ENCODE peak calls at places on chromosomes 6 and 20, in six cellular contexts. B, M, I, Z, A and N are unnamed samples.

GRCh38 chr6:73515204-73516101 is 5.4 kb downstream of the EEF1A1 start:
- DNase-seq in I (no peak), M (no peak), Z (peak; percentile 57), B (peak; percentile 40), A (peak; percentile 80), N (no peak)

GRCh38 chr6:144898741-144899140 is 613.6 kb downstream of the UTRN start:
- DNase-seq in I (no peak), A (no peak), Z (no peak), B (no peak), M (no peak), N (no peak)

GRCh38 chr20:5080384-5080877 is 39.3 kb downstream of the PCNA start:
- DNase-seq in M (no peak), B (no peak), A (peak; percentile 70), I (peak; percentile 50), Z (no peak), N (no peak)

GRCh38 chr6:17928514-17929430 is 58.7 kb downstream of the KIF13A start:
- DNase-seq in M (no peak), Z (no peak), A (no peak), B (no peak), I (no peak), N (no peak)

GRCh38 chr6:134882426-134883038 is 67.4 kb downstream of the ALDH8A1 start:
- DNase-seq in I (peak; percentile 56), Z (peak; percentile 61), A (peak; percentile 67), M (peak; percentile 53), B (peak; percentile 24), N (peak; percentile 41)

GRCh38 chr6:167501831-167502385 is 177.0 kb downstream of the TTLL2 start:
- DNase-seq in Z (no peak), B (no peak), I (no peak), M (no peak), A (peak; percentile 55), N (peak; percentile 22)

GRCh38 chr6:110509617-110510231 is 33.3 kb upstream of the SLC22A16 start:
- DNase-seq in I (no peak), Z (no peak), M (peak; percentile 59), A (peak; percentile 66), B (peak; percentile 86), N (no peak)

GRCh38 chr20:17749979-17750721 is 50.4 kb downstream of the BANF2 start:
- DNase-seq in A (no peak), I (peak; percentile 73), Z (no peak), B (no peak), M (no peak), N (no peak)

GRCh38 chr6:6916598-6916997 is 191.2 kb upstream of the RREB1 start:
- DNase-seq in I (no peak), M (no peak), B (no peak), Z (no peak), A (no peak), N (no peak)

GRCh38 chr6:139372326-139373153 is 1.9 kb downstream of the CITED2 start:
- DNase-seq in B (no peak), Z (no peak), I (no peak), M (no peak), A (no peak), N (no peak)

GRCh38 chr6:148959008-148959407 is 212.2 kb downstream of the UST start:
- DNase-seq in I (no peak), B (no peak), Z (no peak), M (no peak), A (no peak), N (no peak)

GRCh38 chr6:97697450-97697849 is 414.4 kb upstream of the MMS22L start:
- DNase-seq in I (no peak), B (peak; percentile 41), Z (no peak), M (no peak), A (no peak), N (no peak)

GRCh38 chr20:11496382-11496781 is 421.3 kb upstream of the BTBD3 start:
- DNase-seq in Z (no peak), M (no peak), I (no peak), B (no peak), A (peak; percentile 48), N (peak; percentile 50)

GRCh38 chr6:22875845-22876244 is 306.5 kb downstream of the HDGFL1 start:
- DNase-seq in I (no peak), M (no peak), B (no peak), Z (no peak), A (no peak), N (no peak)

GRCh38 chr20:63898882-63899558 is 4.1 kb downstream of the DNAJC5 start:
- DNase-seq in M (no peak), I (no peak), B (no peak), A (no peak), Z (peak; percentile 20), N (no peak)

GRCh38 chr6:13916230-13916944 is 8.4 kb upstream of the RNF182 start:
- DNase-seq in Z (no peak), A (no peak), M (no peak), B (no peak), I (no peak), N (no peak)

GRCh38 chr6:149990672-149991402 is 27.1 kb downstream of the ULBP1 start:
- DNase-seq in B (no peak), M (no peak), A (no peak), Z (no peak), I (no peak), N (no peak)

GRCh38 chr6:149995971-149996370 is 29.4 kb downstream of the RAET1L start:
- DNase-seq in A (no peak), B (no peak), I (no peak), M (no peak), Z (no peak), N (no peak)

GRCh38 chr6:149999636-150000035 is 25.7 kb downstream of the RAET1L start:
- DNase-seq in B (no peak), M (no peak), I (no peak), Z (no peak), A (no peak), N (no peak)

GRCh38 chr6:149991838-149992237 is 28.1 kb downstream of the ULBP1 start:
- DNase-seq in I (no peak), B (no peak), Z (no peak), A (no peak), M (no peak), N (no peak)

GRCh38 chr6:149995235-149995750 is 30.0 kb downstream of the RAET1L start:
- DNase-seq in M (no peak), B (no peak), A (no peak), I (no peak), Z (no peak), N (no peak)
- TF ChIP-seq CTCF in M (no peak), B (no peak), A (no peak), I (no peak), Z (no peak), N (no peak)

DNA sequence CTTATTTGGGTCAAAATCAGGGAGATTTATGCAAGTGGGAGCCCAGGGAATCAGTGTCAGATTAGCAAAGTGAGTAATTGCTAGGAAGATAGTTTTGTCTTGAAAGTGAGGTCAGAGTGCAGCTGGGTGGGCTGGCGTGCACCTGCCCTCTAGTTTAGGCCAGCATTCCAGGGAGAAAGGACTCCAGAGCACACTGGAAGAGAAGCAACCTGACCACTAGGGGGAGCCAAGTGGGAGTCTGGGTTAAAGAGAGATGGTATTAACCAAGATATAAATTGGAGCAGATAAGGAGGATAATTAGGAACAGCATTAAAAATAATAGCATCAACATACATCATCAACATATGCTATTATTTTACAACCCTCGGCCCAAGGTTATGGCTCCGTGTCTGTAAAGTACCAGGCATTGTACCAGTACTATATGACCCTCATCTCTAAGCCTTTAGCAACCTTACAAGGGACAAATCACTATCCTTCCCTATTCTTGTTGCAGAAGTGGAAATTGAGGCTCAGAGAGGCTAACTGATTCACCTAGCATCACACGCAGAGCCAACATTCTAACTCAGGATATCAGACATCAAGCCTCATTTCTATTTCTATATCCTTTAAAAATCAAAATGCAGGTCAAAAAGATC is 57.8 kb downstream of the SLC2A10 start:
- DNase-seq in A (peak; percentile 61), I (no peak), Z (no peak), B (no peak), M (peak; percentile 74), N (peak; percentile 13)
- TF ChIP-seq CTCF in A (peak; percentile 81), I (peak; percentile 59), Z (peak; percentile 40), B (peak; percentile 71), M (peak; percentile 80), N (peak; percentile 62)

GRCh38 chr6:36171573-36171972 is 25.0 kb upstream of the BRPF3 start:
- DNase-seq in Z (no peak), A (no peak), M (no peak), B (no peak), I (no peak), N (no peak)

GRCh38 chr6:36170704-36171103 is 25.8 kb upstream of the BRPF3 start:
- DNase-seq in M (no peak), Z (no peak), B (no peak), I (no peak), A (no peak), N (no peak)

DNA sequence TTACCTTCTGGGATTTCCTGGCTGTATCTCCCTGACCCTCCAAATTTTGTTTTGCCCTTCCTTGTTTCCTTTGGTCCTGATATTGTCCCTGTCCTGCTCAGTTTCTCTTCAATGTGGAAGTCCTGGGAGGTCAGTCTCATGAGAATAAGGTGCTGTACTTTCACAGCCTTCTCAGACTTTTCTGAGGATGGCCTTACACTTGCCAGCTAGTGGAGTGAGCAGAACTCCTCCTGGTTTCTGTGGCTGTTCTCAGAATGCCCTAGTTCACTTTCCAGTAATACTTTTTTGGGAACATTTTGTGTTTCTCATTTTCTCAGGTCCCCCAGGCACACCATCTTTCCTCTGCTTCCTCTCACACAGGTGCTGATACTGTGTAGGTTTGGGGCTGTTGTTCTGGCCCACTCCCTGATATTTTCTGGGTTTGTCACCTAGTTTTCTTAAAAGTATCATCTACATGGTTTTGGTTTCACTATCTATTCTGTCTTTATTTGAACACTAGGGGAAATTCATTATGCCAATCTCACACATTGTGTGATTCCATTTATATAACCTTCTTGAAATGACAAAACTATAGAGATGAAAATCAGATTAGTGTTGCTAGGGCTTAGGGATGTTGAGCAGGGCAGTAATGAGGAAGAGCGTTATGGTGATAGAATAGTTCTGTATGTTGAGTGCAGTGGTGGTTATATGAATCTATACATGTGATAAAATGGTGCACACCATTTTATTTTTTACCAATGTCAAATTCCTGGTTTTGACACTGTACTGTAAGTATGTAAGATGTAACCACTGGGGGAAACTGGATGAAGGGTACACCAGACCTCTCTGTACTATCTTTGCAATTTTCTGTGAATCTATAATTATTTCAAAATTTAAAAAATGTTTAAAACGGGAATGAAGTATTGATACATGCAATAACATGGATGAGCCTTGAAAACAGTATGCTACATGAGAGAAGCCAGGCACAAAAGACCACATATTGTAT is 27.2 kb upstream of the BRPF3 start:
- DNase-seq in A (no peak), M (no peak), I (no peak), B (no peak), Z (no peak), N (no peak)
- TF ChIP-seq CTCF in A (no peak), M (no peak), I (no peak), B (no peak), Z (no peak), N (no peak)

DNA sequence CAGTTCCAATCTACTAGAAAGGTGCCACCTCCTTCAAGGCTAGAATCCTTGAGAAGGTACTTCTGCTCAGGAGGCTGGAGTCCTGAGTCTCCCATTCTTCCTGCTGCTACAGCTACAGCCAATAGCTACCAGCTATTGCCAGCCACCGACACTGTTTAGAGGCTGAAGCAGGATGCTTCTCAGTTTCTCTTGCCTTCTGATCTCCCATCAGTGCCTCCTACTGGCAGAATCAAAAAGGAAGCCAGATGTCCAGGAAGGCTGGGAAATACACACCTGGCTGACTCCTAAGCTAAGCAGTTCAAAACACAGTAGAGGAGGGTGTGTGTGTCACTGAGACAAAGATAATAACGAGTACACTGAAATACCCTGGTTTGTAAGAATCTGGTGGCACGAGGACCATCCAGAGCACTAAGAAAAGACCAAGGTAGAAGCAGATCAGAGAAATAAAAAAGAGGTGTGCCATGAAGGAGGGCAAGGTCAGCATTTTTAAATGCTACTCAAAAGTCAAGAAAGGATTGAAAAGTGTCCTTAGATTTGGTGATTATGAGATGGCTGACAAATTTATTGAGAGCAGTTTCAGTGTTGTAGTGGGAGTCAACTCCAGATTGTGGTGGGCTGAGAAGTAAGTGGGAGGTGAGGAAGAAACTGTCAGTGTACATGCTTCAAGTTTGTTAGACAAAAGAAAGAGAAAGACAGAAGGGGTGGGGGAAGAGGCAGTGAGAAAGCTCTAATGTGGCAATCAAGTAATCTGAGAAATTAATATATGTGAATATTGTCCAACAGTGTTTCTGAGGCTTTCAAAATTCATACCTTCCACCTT is 2.3 kb upstream of the HLA-DMA start:
- DNase-seq in M (no peak), A (peak; percentile 54), I (no peak), Z (peak; percentile 22), B (no peak), N (no peak)
- TF ChIP-seq CTCF in M (no peak), A (peak; percentile 27), I (no peak), Z (peak; percentile 48), B (peak; percentile 62), N (peak; percentile 37)